ENCODE peak calls at places on chromosomes 1 and 21, in seven cellular contexts. One of them, this sample, is unnamed.

GRCh38 chr1:101356604-101357443 is 120.0 kb downstream of the S1PR1 start:
- DNase-seq in neural progenitor cell: no peak
- DNase-seq in endothelial cell of umbilical vein: no peak
- DNase-seq in pancreas: no peak
- DNase-seq in left ventricle myocardium inferior: no peak
- DNase-seq in heart left ventricle: no peak
- DNase-seq in astrocyte of the spinal cord: no peak
- DNase-seq in this sample: no peak

GRCh38 chr1:188782220-188782841 is 1695.3 kb downstream of the BRINP3 start:
- DNase-seq in heart left ventricle: no peak
- DNase-seq in neural progenitor cell: peak
- DNase-seq in left ventricle myocardium inferior: no peak
- DNase-seq in endothelial cell of umbilical vein: peak
- DNase-seq in pancreas: no peak
- DNase-seq in astrocyte of the spinal cord: peak
- DNase-seq in this sample: peak

GRCh38 chr1:185292237-185292636 is 24.8 kb downstream of the IVNS1ABP start:
- DNase-seq in pancreas: no peak
- DNase-seq in left ventricle myocardium inferior: peak
- DNase-seq in heart left ventricle: no peak
- DNase-seq in endothelial cell of umbilical vein: no peak
- DNase-seq in astrocyte of the spinal cord: no peak
- DNase-seq in neural progenitor cell: no peak
- DNase-seq in this sample: no peak

GRCh38 chr1:197399691-197400521 is 131.9 kb downstream of the CRB1 start:
- DNase-seq in astrocyte of the spinal cord: peak
- DNase-seq in endothelial cell of umbilical vein: peak
- DNase-seq in neural progenitor cell: peak
- DNase-seq in heart left ventricle: no peak
- DNase-seq in left ventricle myocardium inferior: no peak
- DNase-seq in pancreas: no peak
- DNase-seq in this sample: peak

GRCh38 chr1:38727629-38728175 is 131.9 kb downstream of the RRAGC start:
- DNase-seq in astrocyte of the spinal cord: no peak
- DNase-seq in endothelial cell of umbilical vein: no peak
- DNase-seq in heart left ventricle: no peak
- DNase-seq in neural progenitor cell: peak
- DNase-seq in left ventricle myocardium inferior: no peak
- DNase-seq in pancreas: no peak
- DNase-seq in this sample: no peak

GRCh38 chr1:201149400-201149799 is 4.9 kb downstream of the TMEM9 start:
- DNase-seq in astrocyte of the spinal cord: peak
- DNase-seq in endothelial cell of umbilical vein: peak
- DNase-seq in heart left ventricle: no peak
- DNase-seq in left ventricle myocardium inferior: no peak
- DNase-seq in pancreas: no peak
- DNase-seq in neural progenitor cell: peak
- DNase-seq in this sample: peak

GRCh38 chr1:217139513-217139912 is 416.3 kb upstream of the ESRRG start:
- DNase-seq in heart left ventricle: peak
- DNase-seq in pancreas: no peak
- DNase-seq in endothelial cell of umbilical vein: no peak
- DNase-seq in left ventricle myocardium inferior: no peak
- DNase-seq in neural progenitor cell: peak
- DNase-seq in astrocyte of the spinal cord: no peak
- DNase-seq in this sample: no peak

GRCh38 chr21:46322351-46323226 is 1.1 kb downstream of the C21orf58 start:
- DNase-seq in left ventricle myocardium inferior: no peak
- DNase-seq in endothelial cell of umbilical vein: peak
- DNase-seq in neural progenitor cell: peak
- DNase-seq in astrocyte of the spinal cord: peak
- DNase-seq in pancreas: peak
- DNase-seq in heart left ventricle: no peak
- DNase-seq in this sample: peak

GRCh38 chr21:45276620-45277019 is 11.1 kb downstream of the POFUT2 start:
- DNase-seq in astrocyte of the spinal cord: no peak
- DNase-seq in endothelial cell of umbilical vein: no peak
- DNase-seq in pancreas: no peak
- DNase-seq in left ventricle myocardium inferior: no peak
- DNase-seq in heart left ventricle: no peak
- DNase-seq in neural progenitor cell: no peak
- DNase-seq in this sample: no peak

GRCh38 chr1:200180821-200181220 is 153.3 kb downstream of the NR5A2 start:
- DNase-seq in heart left ventricle: no peak
- DNase-seq in neural progenitor cell: no peak
- DNase-seq in endothelial cell of umbilical vein: peak
- DNase-seq in astrocyte of the spinal cord: peak
- DNase-seq in left ventricle myocardium inferior: no peak
- DNase-seq in pancreas: peak
- DNase-seq in this sample: peak

DNA sequence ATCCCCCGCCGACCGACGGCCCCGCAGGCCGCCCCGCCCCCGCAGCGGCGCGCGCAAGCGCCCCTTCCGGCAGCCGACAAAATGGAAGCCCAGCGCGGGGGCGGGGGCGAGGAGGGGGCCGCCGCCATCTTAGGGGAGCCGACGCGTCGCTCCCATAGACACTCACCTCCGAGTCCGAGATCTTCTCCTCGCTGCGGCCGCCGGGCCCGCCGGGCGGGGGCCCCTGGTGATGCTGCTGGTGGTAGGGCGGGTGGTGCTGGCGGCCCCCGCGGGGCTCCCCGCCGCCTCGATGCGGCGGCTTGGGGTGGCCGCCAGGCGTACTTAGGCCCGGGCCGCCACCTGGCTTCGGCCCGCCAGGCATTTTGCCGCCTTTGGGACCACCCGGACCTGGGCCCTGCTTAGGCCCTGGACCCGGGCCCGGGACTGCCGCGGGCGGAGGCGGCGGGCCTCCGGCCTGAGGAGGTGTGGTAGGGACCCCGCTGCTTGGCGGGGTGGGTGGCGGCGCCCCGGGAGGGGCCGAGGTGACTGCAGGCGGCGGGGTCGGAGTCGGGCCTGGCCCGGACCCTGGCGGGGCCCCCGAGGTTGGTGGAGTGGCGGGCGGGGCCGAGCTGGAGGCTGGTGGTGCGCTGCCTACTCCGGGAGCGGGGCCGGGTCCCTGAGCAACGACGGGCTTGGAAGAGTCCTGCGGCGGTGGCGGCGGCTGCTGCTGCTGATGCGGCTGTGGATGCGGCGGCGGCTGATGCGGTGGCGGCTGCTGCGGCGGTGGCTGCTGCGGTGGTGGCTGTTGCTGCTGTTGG is 691 bp downstream of the SFPQ start:
- DNase-seq in neural progenitor cell: peak
- DNase-seq in left ventricle myocardium inferior: peak
- DNase-seq in astrocyte of the spinal cord: peak
- DNase-seq in endothelial cell of umbilical vein: peak
- DNase-seq in heart left ventricle: peak
- DNase-seq in pancreas: peak
- DNase-seq in this sample: peak
- TF ChIP-seq CTCF in neural progenitor cell: peak
- TF ChIP-seq CTCF in left ventricle myocardium inferior: peak
- TF ChIP-seq CTCF in astrocyte of the spinal cord: no peak
- TF ChIP-seq CTCF in endothelial cell of umbilical vein: no peak
- TF ChIP-seq CTCF in heart left ventricle: peak
- TF ChIP-seq CTCF in pancreas: no peak
- TF ChIP-seq CTCF in this sample: no peak

GRCh38 chr1:14740466-14740865 is 142.0 kb downstream of the KAZN start:
- DNase-seq in heart left ventricle: no peak
- DNase-seq in left ventricle myocardium inferior: no peak
- DNase-seq in neural progenitor cell: no peak
- DNase-seq in endothelial cell of umbilical vein: no peak
- DNase-seq in astrocyte of the spinal cord: no peak
- DNase-seq in pancreas: no peak
- DNase-seq in this sample: no peak

GRCh38 chr1:14743368-14743767 is 144.9 kb downstream of the KAZN start:
- DNase-seq in left ventricle myocardium inferior: no peak
- DNase-seq in endothelial cell of umbilical vein: no peak
- DNase-seq in astrocyte of the spinal cord: no peak
- DNase-seq in heart left ventricle: no peak
- DNase-seq in neural progenitor cell: no peak
- DNase-seq in pancreas: no peak
- DNase-seq in this sample: no peak

GRCh38 chr1:14740016-14740415 is 141.5 kb downstream of the KAZN start:
- DNase-seq in left ventricle myocardium inferior: no peak
- DNase-seq in heart left ventricle: no peak
- DNase-seq in neural progenitor cell: peak
- DNase-seq in pancreas: no peak
- DNase-seq in astrocyte of the spinal cord: no peak
- DNase-seq in endothelial cell of umbilical vein: no peak
- DNase-seq in this sample: no peak

GRCh38 chr1:14745321-14745720 is 146.8 kb downstream of the KAZN start:
- DNase-seq in astrocyte of the spinal cord: no peak
- DNase-seq in endothelial cell of umbilical vein: no peak
- DNase-seq in heart left ventricle: no peak
- DNase-seq in neural progenitor cell: no peak
- DNase-seq in left ventricle myocardium inferior: no peak
- DNase-seq in pancreas: no peak
- DNase-seq in this sample: no peak

DNA sequence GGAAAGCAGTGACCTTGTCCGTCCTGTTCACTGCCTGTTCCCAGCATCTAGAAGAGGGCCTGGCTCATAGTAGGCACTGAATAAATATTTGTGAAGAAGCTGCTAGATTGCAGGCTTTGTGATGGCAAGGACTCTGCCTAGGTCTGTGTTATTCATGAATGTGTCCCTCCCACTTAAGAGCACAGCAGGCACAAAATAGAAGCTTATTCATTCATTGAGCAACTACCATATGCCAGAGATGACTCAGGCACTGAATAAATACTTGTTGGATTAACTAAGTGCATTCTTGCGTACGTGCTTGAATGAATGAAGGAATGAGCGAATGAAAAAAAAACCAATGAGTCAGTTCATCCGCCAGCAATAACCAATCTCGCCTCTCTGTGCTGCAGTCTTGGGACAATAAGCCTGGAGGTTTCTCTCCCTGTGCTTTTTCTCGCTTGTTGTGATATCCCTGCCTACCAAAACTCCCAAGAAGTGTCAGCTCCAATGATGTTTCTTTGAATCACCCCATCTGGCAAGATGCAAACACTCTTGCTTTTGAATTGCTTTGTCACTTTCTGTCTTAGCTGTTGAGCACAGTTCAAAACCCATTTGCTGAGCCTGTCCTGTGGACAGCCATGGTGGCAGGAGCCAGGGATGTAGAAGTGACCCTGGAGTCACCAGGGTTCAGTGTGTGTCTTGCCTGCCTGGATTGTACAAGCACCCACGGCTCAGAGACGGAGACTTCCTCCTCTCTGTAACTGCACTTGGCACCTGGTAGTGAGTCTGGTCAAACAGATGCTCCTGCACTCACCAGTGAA is 143.9 kb downstream of the KAZN start:
- DNase-seq in heart left ventricle: no peak
- DNase-seq in left ventricle myocardium inferior: no peak
- DNase-seq in astrocyte of the spinal cord: peak
- DNase-seq in pancreas: no peak
- DNase-seq in endothelial cell of umbilical vein: no peak
- DNase-seq in neural progenitor cell: no peak
- DNase-seq in this sample: peak
- H3K4me3 ChIP-seq in heart left ventricle: no peak
- H3K4me3 ChIP-seq in left ventricle myocardium inferior: no peak
- H3K4me3 ChIP-seq in astrocyte of the spinal cord: no peak
- H3K4me3 ChIP-seq in pancreas: no peak
- H3K4me3 ChIP-seq in endothelial cell of umbilical vein: no peak
- H3K4me3 ChIP-seq in neural progenitor cell: no peak
- H3K4me3 ChIP-seq in this sample: no peak

DNA sequence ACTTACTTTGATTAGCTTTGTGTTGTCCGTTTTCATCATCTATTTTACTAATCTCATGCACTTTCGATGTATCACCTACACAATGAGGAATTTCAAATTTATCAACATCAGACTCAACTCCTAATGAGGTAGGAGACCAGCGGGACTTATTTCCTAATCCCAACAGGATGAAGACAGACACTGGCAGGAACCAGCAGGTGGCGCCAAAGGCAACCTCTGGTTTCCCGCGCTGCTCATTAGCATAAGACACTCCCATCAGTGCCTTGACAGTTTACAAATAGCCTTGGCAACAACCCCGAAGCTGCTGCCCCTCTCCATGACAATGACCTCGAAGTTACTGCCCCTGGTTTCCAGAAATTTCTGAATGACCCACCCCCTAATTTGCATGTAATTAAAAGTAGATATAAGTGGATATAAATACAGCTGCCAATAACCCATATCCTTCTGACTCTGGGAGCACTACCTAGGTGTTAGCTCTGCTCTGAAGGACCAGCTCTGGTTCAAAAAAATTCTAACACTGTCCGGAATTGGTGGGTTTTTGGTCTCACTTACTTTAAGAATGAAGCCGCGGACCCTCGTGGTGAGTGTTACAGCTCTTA is 974.8 kb downstream of the ADGRL2 start:
- DNase-seq in heart left ventricle: no peak
- DNase-seq in astrocyte of the spinal cord: peak
- DNase-seq in endothelial cell of umbilical vein: peak
- DNase-seq in neural progenitor cell: peak
- DNase-seq in left ventricle myocardium inferior: no peak
- DNase-seq in pancreas: peak
- DNase-seq in this sample: peak
- TF ChIP-seq CTCF in heart left ventricle: peak
- TF ChIP-seq CTCF in astrocyte of the spinal cord: peak
- TF ChIP-seq CTCF in endothelial cell of umbilical vein: peak
- TF ChIP-seq CTCF in neural progenitor cell: peak
- TF ChIP-seq CTCF in left ventricle myocardium inferior: peak
- TF ChIP-seq CTCF in pancreas: peak
- TF ChIP-seq CTCF in this sample: peak

DNA sequence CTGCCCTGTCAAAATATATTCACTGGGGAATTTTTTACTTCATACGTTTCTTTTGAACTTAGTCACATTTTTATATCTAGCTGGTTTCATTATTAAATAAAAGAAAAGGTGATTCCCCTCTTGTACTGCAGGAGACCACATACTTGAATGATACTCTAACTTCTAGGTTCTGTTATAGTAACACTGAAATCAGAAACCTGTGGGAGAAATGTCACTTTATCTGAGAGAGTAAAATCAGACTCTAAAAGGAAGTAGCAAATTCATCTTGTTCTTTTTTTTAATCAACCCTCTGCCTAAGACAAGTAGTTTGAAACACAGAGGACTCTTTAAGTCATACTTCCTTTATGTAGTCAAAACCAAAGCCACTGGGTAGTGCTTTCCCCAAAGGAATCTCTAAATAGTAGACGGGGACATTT is 34.4 kb downstream of the MRPL39 start:
- DNase-seq in left ventricle myocardium inferior: no peak
- DNase-seq in heart left ventricle: no peak
- DNase-seq in astrocyte of the spinal cord: peak
- DNase-seq in pancreas: no peak
- DNase-seq in neural progenitor cell: no peak
- DNase-seq in endothelial cell of umbilical vein: peak
- DNase-seq in this sample: no peak
- H3K4me3 ChIP-seq in left ventricle myocardium inferior: no peak
- H3K4me3 ChIP-seq in heart left ventricle: no peak
- H3K4me3 ChIP-seq in astrocyte of the spinal cord: no peak
- H3K4me3 ChIP-seq in pancreas: no peak
- H3K4me3 ChIP-seq in neural progenitor cell: no peak
- H3K4me3 ChIP-seq in endothelial cell of umbilical vein: no peak
- H3K4me3 ChIP-seq in this sample: no peak